ENCODE peak calls at places on chromosomes 11 and 22, in five cellular contexts. B, D, N, V and P are unnamed samples.

GRCh38 chr11:112706863-112707262 is 254.4 kb upstream of the NCAM1 start:
- DNase-seq in B (no peak), D (no peak), N (no peak), V (no peak), P (no peak)

GRCh38 chr11:119701591-119702260 is 27.3 kb downstream of the NECTIN1 start:
- DNase-seq in B (no peak), D (no peak), N (no peak), V (no peak), P (no peak)

GRCh38 chr11:3170756-3171670 is 5.9 kb upstream of the OSBPL5 start:
- DNase-seq in B (peak; percentile 91), D (no peak), N (no peak), V (no peak), P (no peak)

GRCh38 chr22:33401291-33401690 is 343.1 kb upstream of the SYN3 start:
- DNase-seq in B (no peak), D (no peak), N (no peak), V (no peak), P (no peak)

GRCh38 chr22:50671641-50672040 is 982 bp upstream of the SHANK3 start:
- DNase-seq in B (no peak), D (no peak), N (no peak), V (no peak), P (no peak)

GRCh38 chr11:115267871-115268270 is 236.3 kb downstream of the CADM1 start:
- DNase-seq in B (no peak), D (no peak), N (no peak), V (no peak), P (no peak)

GRCh38 chr11:86460461-86461404 is 86.0 kb downstream of the CCDC81 start:
- DNase-seq in B (no peak), D (no peak), N (no peak), V (no peak), P (no peak)

GRCh38 chr22:24337894-24338645 is 67.4 kb downstream of the SPECC1L start:
- DNase-seq in B (no peak), D (no peak), N (no peak), V (no peak), P (no peak)

GRCh38 chr22:26021516-26021915 is 147.7 kb upstream of the SEZ6L start:
- DNase-seq in B (no peak), D (no peak), N (no peak), V (no peak), P (no peak)

GRCh38 chr11:13283636-13284035 is 6.0 kb downstream of the BMAL1 start:
- DNase-seq in B (no peak), D (no peak), N (no peak), V (no peak), P (no peak)

GRCh38 chr22:50698546-50698945 is 25.9 kb downstream of the SHANK3 start:
- DNase-seq in B (no peak), D (peak; percentile 46), N (no peak), V (no peak), P (no peak)

GRCh38 chr11:94731921-94732601 is 36.1 kb upstream of the AMOTL1 start:
- DNase-seq in B (no peak), D (no peak), N (peak; percentile 70), V (no peak), P (peak; percentile 87)

GRCh38 chr11:17755891-17756290 is 21.3 kb downstream of the KCNC1 start:
- DNase-seq in B (no peak), D (no peak), N (no peak), V (no peak), P (no peak)

GRCh38 chr11:78158987-78159662 is 19.7 kb upstream of the ALG8 start:
- DNase-seq in B (no peak), D (no peak), N (no peak), V (no peak), P (no peak)

GRCh38 chr22:19085233-19086043 is 36.8 kb downstream of the DGCR2 start:
- DNase-seq in B (no peak), D (no peak), N (peak; percentile 18), V (no peak), P (no peak)

GRCh38 chr11:32071811-32072210 is 19.1 kb upstream of the RCN1 start:
- DNase-seq in B (no peak), D (no peak), N (peak; percentile 59), V (no peak), P (no peak)

GRCh38 chr11:2376751-2377451 is at the start of gene CD81:
- DNase-seq in B (peak; percentile 65), D (peak; percentile 84), N (no peak), V (no peak), P (no peak)

GRCh38 chr22:40648386-40648785 is 11.9 kb upstream of the MRTFA start:
- DNase-seq in B (no peak), D (no peak), N (no peak), V (no peak), P (no peak)

GRCh38 chr11:7577226-7577882 is 63.6 kb downstream of the PPFIBP2 start:
- DNase-seq in B (no peak), D (peak; percentile 76), N (no peak), V (no peak), P (no peak)

GRCh38 chr22:28441720-28442263 is 237.8 kb downstream of the TTC28 start:
- DNase-seq in B (no peak), D (no peak), N (no peak), V (peak; percentile 23), P (no peak)

GRCh38 chr22:20000246-20001081 is 16.2 kb downstream of the ARVCF start:
- DNase-seq in B (no peak), D (no peak), N (no peak), V (no peak), P (no peak)

GRCh38 chr22:27347951-27348350 is 453.6 kb downstream of the MN1 start:
- DNase-seq in B (no peak), D (no peak), N (peak; percentile 22), V (no peak), P (no peak)

GRCh38 chr11:13889566-13890214 is 72.8 kb upstream of the SPON1 start:
- DNase-seq in B (no peak), D (no peak), N (peak; percentile 3), V (no peak), P (no peak)

GRCh38 chr11:28581286-28582242 is 473.4 kb downstream of the METTL15 start:
- DNase-seq in B (no peak), D (no peak), N (peak; percentile 84), V (no peak), P (no peak)
- TF ChIP-seq CTCF in B (no peak), D (no peak), N (no peak), V (no peak), P (peak; percentile 9)

DNA sequence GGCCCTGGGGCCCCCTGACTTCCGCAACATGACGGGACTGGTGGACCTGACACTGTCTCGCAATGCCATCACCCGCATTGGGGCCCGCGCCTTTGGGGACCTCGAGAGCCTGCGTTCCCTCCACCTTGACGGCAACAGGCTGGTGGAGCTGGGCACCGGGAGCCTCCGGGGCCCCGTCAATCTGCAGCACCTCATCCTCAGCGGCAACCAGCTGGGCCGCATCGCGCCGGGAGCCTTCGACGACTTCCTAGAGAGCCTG is 992 bp downstream of the LRFN4 start:
- DNase-seq in B (no peak), D (no peak), N (no peak), V (no peak), P (no peak)
- H3K4me3 ChIP-seq in B (peak overlapping the region; percentile 86), D (peak overlapping the region; percentile 65), N (peak overlapping the region; percentile 67), V (no peak overlapping the region), P (peak overlapping the region; percentile 75)

GRCh38 chr11:46524201-46524600 is 69.6 kb downstream of the AMBRA1 start:
- DNase-seq in B (no peak), D (no peak), N (no peak), V (no peak), P (no peak)

GRCh38 chr11:46520971-46521745 is 72.7 kb downstream of the AMBRA1 start:
- DNase-seq in B (no peak), D (no peak), N (peak; percentile 68), V (no peak), P (peak; percentile 49)

GRCh38 chr11:46522682-46523281 is 71.0 kb downstream of the AMBRA1 start:
- DNase-seq in B (no peak), D (no peak), N (no peak), V (no peak), P (no peak)

GRCh38 chr11:46523290-46523689 is 70.5 kb downstream of the AMBRA1 start:
- DNase-seq in B (no peak), D (no peak), N (no peak), V (no peak), P (no peak)

DNA sequence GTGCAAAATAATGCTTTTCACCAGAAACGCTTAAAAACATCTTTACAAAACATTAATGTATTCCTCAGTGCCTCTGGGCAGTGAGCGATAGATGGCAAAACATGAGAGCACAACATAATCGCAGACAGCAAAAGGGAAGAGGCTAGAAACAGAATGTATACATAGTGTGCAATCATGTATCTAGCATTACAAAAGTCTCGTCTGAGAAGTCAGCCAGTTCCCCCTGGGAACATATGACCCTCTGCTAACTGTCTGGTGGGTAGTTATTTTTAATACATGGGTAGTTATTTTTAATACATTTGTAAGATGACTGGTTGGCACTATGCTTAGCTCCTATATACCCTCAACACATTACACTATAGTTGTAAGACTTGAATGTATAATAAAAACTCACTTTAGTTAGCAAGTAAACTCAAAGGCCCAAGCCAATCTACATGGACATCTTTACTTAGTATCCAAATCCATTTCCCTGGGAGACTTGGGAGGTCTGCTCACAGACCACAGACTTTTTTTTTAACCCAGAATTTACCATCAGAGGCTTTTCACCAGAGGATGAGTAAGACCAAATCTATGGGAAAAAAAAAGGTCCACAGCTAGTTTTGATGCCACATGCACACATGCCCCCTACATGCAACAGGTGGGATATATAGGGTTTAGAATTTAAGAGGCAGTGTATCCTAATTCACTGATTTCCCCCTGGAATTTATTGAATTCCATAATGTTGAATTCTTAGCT is 71.7 kb downstream of the AMBRA1 start:
- DNase-seq in B (no peak), D (no peak), N (peak; percentile 63), V (no peak), P (no peak)
- TF ChIP-seq CTCF in B (no peak), D (no peak), N (peak; percentile 51), V (no peak), P (peak; percentile 16)

GRCh38 chr11:9396752-9397151 is 12.3 kb downstream of the IPO7 start:
- DNase-seq in B (no peak), D (no peak), N (no peak), V (no peak), P (no peak)
- H3K4me3 ChIP-seq in B (no peak overlapping the region), D (no peak overlapping the region), N (no peak overlapping the region), V (no peak overlapping the region), P (no peak overlapping the region)

GRCh38 chr22:37419916-37420655 is 7.2 kb downstream of the ELFN2 start:
- DNase-seq in B (no peak), D (no peak), N (no peak), V (no peak), P (no peak)
- TF ChIP-seq CTCF in B (no peak), D (no peak), N (no peak), V (no peak), P (no peak)

GRCh38 chr11:11324090-11324489 is 29.0 kb downstream of the CSNK2A3 start:
- DNase-seq in B (no peak), D (no peak), N (no peak), V (no peak), P (no peak)
- H3K4me3 ChIP-seq in B (no peak overlapping the region), D (no peak overlapping the region), N (no peak overlapping the region), V (no peak overlapping the region), P (no peak overlapping the region)

DNA sequence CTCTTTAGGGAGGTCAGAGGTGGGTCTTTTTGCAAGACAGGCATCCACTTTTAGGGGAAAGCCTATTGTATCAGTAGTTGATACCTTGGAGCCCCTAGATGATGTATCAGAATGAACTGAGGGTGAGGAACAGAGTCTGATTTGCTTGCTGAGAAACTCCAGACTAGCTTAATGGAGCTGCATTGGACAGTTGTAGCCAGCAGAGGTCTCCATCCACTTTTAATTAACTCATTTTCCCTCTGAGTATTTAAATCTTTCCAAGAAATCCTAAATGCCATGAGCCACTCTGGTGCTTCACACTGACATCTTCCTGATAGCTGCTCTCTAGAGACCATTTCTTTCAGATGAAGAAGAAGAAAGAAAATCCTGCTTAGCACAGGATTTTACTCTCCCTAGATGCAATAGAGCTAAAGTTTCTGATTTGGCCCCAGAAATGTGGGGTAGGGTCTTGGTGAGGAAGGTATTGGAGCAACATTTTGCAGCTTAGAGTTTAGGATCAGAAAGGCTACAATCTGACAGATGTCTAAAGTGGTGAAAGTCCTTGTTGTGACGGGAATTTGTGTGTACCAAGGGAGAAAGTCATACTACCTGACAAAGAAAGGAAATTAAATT is 38.0 kb downstream of the EXT2 start:
- DNase-seq in B (no peak), D (no peak), N (peak; percentile 36), V (no peak), P (no peak)
- TF ChIP-seq CTCF in B (peak; percentile 63), D (peak; percentile 49), N (peak; percentile 81), V (peak; percentile 34), P (peak; percentile 66)